ENCODE peak calls at places on chromosomes 11 and 22, in nine cellular contexts. E is AG04450; S is tibial artery; H is DND-41; L is fibroblast of lung; C is AG04449; F is cardiac muscle cell; B is CD8-positive, alpha-beta T cell; J is HL-60. U is an unnamed sample.
A peak's percentile ranks its signal among the peaks of the same experiment; 100 is the strongest.

GRCh38 chr11:83349371-83349770 is 63.2 kb upstream of the CCDC90B start:
- DNase-seq in H (no peak), S (no peak), C (no peak), F (no peak), B (no peak), J (no peak), L (no peak), E (no peak), U (no peak)

GRCh38 chr11:57402188-57403066 is 12.0 kb upstream of the PRG2 start:
- DNase-seq in B (no peak), S (no peak), C (no peak), F (peak; percentile 9), J (no peak), L (no peak), E (no peak), H (no peak), U (no peak)

GRCh38 chr11:12199231-12199948 is 89.0 kb downstream of the MICAL2 start:
- DNase-seq in C (no peak), F (no peak), S (no peak), L (no peak), B (no peak), H (no peak), J (no peak), E (no peak), U (no peak)

GRCh38 chr11:84345597-84345996 is 1059.4 kb upstream of the CCDC90B start:
- DNase-seq in F (no peak), H (no peak), S (no peak), C (no peak), E (no peak), B (no peak), L (no peak), J (no peak), U (no peak)

GRCh38 chr11:115256326-115257197 is 247.7 kb downstream of the CADM1 start:
- DNase-seq in C (no peak), H (no peak), F (no peak), E (no peak), J (no peak), B (no peak), L (no peak), S (no peak), U (no peak)

GRCh38 chr11:34259087-34259486 is 98.7 kb downstream of the ABTB2 start:
- DNase-seq in S (no peak), E (no peak), F (no peak), H (no peak), B (no peak), C (no peak), J (no peak), L (no peak), U (no peak)

GRCh38 chr22:49010086-49010863 is 817.4 kb downstream of the BRD1 start:
- DNase-seq in S (peak; percentile 13), L (no peak), H (no peak), F (no peak), C (no peak), E (no peak), B (no peak), J (no peak), U (no peak)

GRCh38 chr11:120577624-120578363 is 66.2 kb downstream of the GRIK4 start:
- DNase-seq in C (no peak), S (no peak), H (no peak), J (no peak), F (no peak), B (no peak), E (no peak), L (no peak), U (no peak)

GRCh38 chr22:26589845-26590524 is at the start of gene TPST2:
- DNase-seq in J (no peak), E (no peak), F (peak; percentile 83), H (peak; percentile 78), L (peak; percentile 66), B (peak; percentile 75), S (peak; percentile 54), C (no peak), U (peak; percentile 19)

GRCh38 chr22:26588749-26589366 is 1.1 kb downstream of the TPST2 start:
- DNase-seq in S (no peak), L (no peak), E (no peak), B (no peak), H (no peak), C (no peak), J (no peak), F (no peak), U (no peak)

GRCh38 chr22:26592368-26593015 is 2.6 kb upstream of the TPST2 start:
- DNase-seq in F (no peak), E (no peak), L (no peak), J (peak; percentile 34), C (no peak), B (peak; percentile 37), H (peak; percentile 86), S (no peak), U (no peak)

GRCh38 chr22:26589367-26589844 is 526 bp downstream of the TPST2 start:
- DNase-seq in F (peak; percentile 24), S (no peak), C (no peak), E (no peak), L (no peak), J (no peak), H (peak; percentile 42), B (no peak), U (no peak)

DNA sequence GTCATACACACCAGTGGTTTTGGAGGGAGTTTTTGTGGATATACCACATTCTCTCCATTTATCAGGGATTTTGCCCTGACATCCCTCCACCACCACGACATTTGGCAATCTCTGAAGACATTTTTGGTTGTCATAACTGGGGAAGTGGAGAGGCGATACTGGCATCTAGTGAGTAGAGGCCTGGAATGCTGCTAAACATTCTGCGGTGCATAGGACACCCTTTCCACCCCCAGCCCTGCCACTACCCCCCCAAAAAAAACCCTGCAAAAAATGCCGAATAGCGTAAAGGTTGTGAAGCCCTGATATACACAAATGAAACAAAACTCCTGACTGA is 560 bp upstream of the TPST2 start:
- DNase-seq in E (no peak), H (no peak), B (no peak), J (no peak), C (no peak), F (peak; percentile 25), S (no peak), L (peak; percentile 30), U (no peak)
- TF ChIP-seq CTCF in E (no peak), H (no peak), B (no peak), J (no peak), C (no peak), F (no peak), S (no peak), L (no peak), U (no peak)

GRCh38 chr22:37542959-37543358 is 17.3 kb upstream of the CDC42EP1 start:
- DNase-seq in H (no peak), L (no peak), E (no peak), B (no peak), C (no peak), F (no peak), J (no peak), S (no peak), U (no peak)

GRCh38 chr22:37545703-37546435 is 14.4 kb upstream of the CDC42EP1 start:
- DNase-seq in E (peak; percentile 84), C (peak; percentile 47), B (no peak), L (peak; percentile 94), J (no peak), H (no peak), F (peak; percentile 100), S (peak; percentile 94), U (peak; percentile 90)

GRCh38 chr22:37547249-37547741 is 13.0 kb upstream of the CDC42EP1 start:
- DNase-seq in E (no peak), H (no peak), F (peak; percentile 52), C (no peak), B (no peak), J (no peak), S (no peak), L (peak; percentile 42), U (no peak)

GRCh38 chr22:37546436-37547248 is 13.6 kb upstream of the CDC42EP1 start:
- DNase-seq in S (peak; percentile 67), J (no peak), L (peak; percentile 88), E (no peak), H (no peak), F (peak; percentile 97), B (no peak), C (no peak), U (no peak)

DNA sequence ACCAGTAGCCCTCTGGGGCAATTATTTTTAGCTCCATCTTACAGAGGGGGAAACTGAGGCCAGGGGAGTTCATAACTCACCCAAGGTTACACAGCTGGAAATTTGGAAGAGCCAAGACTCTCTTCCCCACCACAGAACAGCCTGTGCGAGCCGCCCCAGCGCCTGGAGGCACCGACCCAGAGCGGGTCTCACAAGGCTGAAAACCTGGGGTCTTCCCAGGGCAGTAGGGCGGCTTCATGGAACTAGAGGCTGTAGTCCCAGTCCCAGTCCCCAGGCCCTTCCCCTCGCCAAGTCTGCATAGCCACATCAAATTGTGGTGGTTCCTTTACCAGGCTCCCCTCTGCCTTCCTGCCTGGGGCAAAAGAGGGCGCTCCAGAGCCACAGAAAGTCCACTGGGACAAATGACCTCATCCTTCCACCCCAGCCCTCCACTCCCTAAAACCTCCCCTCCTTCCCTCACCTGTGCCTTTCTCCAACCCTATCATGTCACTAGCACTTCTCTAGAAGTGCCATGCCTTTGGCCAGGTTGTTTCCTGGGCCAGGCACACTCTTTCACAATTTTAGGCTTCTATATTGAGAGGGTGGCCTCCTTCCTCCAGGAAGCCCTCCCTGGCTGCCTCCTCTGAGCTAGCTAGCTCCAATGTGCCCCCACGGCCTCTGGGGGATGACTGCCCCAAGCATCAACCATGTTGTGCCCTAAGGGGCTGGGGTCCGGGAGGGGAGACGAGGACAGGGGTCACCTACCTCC is 15.2 kb upstream of the CDC42EP1 start:
- DNase-seq in S (peak; percentile 69), B (peak; percentile 30), L (peak; percentile 65), J (no peak), C (no peak), H (peak; percentile 34), E (no peak), F (peak; percentile 84), U (no peak)
- H3K4me3 ChIP-seq in S (peak overlapping the region; percentile 37), B (no peak overlapping the region), L (no peak overlapping the region), J (no peak overlapping the region), C (peak overlapping the region; percentile 42), H (no peak overlapping the region), E (peak overlapping the region; percentile 50), F (no peak overlapping the region), U (peak overlapping the region; percentile 4)

DNA sequence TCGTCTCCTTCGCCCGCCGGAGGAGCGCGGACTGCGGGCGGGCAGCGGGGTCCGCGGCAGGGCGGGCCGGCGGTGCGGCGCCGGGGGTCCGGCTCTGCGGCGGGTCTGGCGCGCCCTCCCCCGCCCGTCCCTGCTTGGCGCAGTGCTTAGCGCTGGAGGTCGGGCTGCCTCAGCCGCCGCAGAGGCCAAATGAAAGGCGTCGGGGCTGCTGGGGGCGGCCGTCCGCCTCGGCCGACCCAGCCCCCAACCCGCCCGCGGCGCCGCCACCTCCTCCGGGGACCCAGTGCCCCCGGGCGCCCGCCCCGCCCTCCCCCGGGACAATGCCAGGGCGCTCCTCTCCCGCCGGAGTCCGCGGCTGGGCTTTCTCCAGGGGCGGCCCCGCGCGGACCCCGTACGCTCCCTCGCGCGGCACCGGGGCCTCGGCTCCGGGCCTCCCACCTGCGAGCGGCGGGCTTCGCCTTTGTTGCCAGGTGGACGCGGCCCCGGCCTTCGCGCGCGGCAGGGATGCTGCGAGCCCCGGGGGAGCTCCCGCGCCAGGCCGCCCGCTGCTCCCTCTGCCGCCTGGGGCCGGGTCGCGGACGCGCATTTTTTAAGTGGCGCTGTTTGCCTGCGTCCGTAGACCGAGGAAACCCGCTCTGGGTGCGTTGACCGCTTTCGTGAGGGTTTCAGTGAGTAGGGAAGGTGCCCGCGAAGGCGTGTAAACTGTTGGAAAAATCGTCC is 575 bp downstream of the APLP2 start:
- DNase-seq in J (no peak), C (no peak), L (peak; percentile 44), H (peak; percentile 37), E (no peak), S (no peak), F (peak; percentile 46), B (peak; percentile 40), U (no peak)
- TF ChIP-seq CTCF in J (no peak), C (no peak), L (peak; percentile 8), H (peak; percentile 28), E (no peak), S (no peak), F (peak; percentile 18), B (no peak), U (no peak)

GRCh38 chr22:41782751-41783150 is 17.7 kb upstream of the CCDC134 start:
- DNase-seq in S (no peak), E (no peak), F (no peak), H (no peak), B (no peak), C (no peak), L (no peak), J (no peak), U (no peak)

GRCh38 chr22:41782316-41782715 is 18.2 kb upstream of the CCDC134 start:
- DNase-seq in C (no peak), H (no peak), B (no peak), E (no peak), S (no peak), J (no peak), F (no peak), L (no peak), U (no peak)

GRCh38 chr22:41779889-41780505 is 20.5 kb upstream of the CCDC134 start:
- DNase-seq in L (no peak), B (no peak), E (no peak), S (no peak), H (no peak), C (no peak), F (no peak), J (no peak), U (no peak)

GRCh38 chr22:41780714-41781507 is 19.6 kb upstream of the CCDC134 start:
- DNase-seq in J (peak; percentile 94), B (peak; percentile 77), C (no peak), S (peak; percentile 65), E (no peak), L (peak; percentile 33), H (peak; percentile 71), F (peak; percentile 68), U (no peak)

GRCh38 chr22:41781508-41781906 is 19.0 kb upstream of the CCDC134 start:
- DNase-seq in C (no peak), J (no peak), L (no peak), B (no peak), S (no peak), E (no peak), H (no peak), F (no peak), U (no peak)
- H3K4me3 ChIP-seq in C (no peak overlapping the region), J (peak overlapping the region; percentile 9), L (no peak overlapping the region), B (peak overlapping the region; percentile 69), S (no peak overlapping the region), E (no peak overlapping the region), H (no peak overlapping the region), F (no peak overlapping the region), U (no peak overlapping the region)